ENCODE peak calls at places on chromosome 12, in seven cellular contexts. One of them, this sample, is unnamed.

GRCh38 chr12:52151859-52152783 is 39.7 kb downstream of the KRT80 start:
- DNase-seq in GM12878: no peak
- DNase-seq in SK-N-SH: peak; percentile 90
- DNase-seq in HepG2: no peak
- DNase-seq in HCT116: no peak
- DNase-seq in Panc1: no peak
- DNase-seq in K562: peak; percentile 89
- DNase-seq in this sample: peak; percentile 86

GRCh38 chr12:118188690-118189371 is 52.9 kb downstream of the PEBP1 start:
- DNase-seq in HepG2: no peak
- DNase-seq in GM12878: no peak
- DNase-seq in K562: no peak
- DNase-seq in SK-N-SH: peak; percentile 62
- DNase-seq in HCT116: no peak
- DNase-seq in Panc1: no peak
- DNase-seq in this sample: no peak

GRCh38 chr12:116123511-116124258 is 153.8 kb downstream of the MED13L start:
- DNase-seq in K562: peak; percentile 58
- DNase-seq in HCT116: no peak
- DNase-seq in HepG2: no peak
- DNase-seq in GM12878: no peak
- DNase-seq in SK-N-SH: peak; percentile 23
- DNase-seq in Panc1: no peak
- DNase-seq in this sample: no peak

GRCh38 chr12:64160021-64160717 is 61.9 kb downstream of the KICS2 start:
- DNase-seq in GM12878: no peak
- DNase-seq in HCT116: no peak
- DNase-seq in K562: no peak
- DNase-seq in HepG2: no peak
- DNase-seq in Panc1: no peak
- DNase-seq in SK-N-SH: no peak
- DNase-seq in this sample: no peak

GRCh38 chr12:65977384-65977783 is 153.1 kb downstream of the HMGA2 start:
- DNase-seq in HCT116: no peak
- DNase-seq in HepG2: no peak
- DNase-seq in K562: no peak
- DNase-seq in Panc1: no peak
- DNase-seq in SK-N-SH: no peak
- DNase-seq in GM12878: no peak
- DNase-seq in this sample: no peak

GRCh38 chr12:24393105-24393504 is 443.6 kb upstream of the SOX5 start:
- DNase-seq in HCT116: no peak
- DNase-seq in Panc1: no peak
- DNase-seq in HepG2: no peak
- DNase-seq in GM12878: no peak
- DNase-seq in SK-N-SH: no peak
- DNase-seq in K562: no peak
- DNase-seq in this sample: no peak

GRCh38 chr12:107231269-107231668 is 137.9 kb upstream of the CRY1 start:
- DNase-seq in HepG2: no peak
- DNase-seq in GM12878: no peak
- DNase-seq in K562: no peak
- DNase-seq in Panc1: no peak
- DNase-seq in HCT116: no peak
- DNase-seq in SK-N-SH: no peak
- DNase-seq in this sample: no peak

GRCh38 chr12:100372846-100373245 is 16.0 kb downstream of the SLC17A8 start:
- DNase-seq in Panc1: no peak
- DNase-seq in K562: no peak
- DNase-seq in HepG2: no peak
- DNase-seq in SK-N-SH: no peak
- DNase-seq in GM12878: no peak
- DNase-seq in HCT116: no peak
- DNase-seq in this sample: no peak

GRCh38 chr12:91817512-91817911 is 328.1 kb downstream of the BTG1 start:
- DNase-seq in GM12878: no peak
- DNase-seq in HCT116: no peak
- DNase-seq in Panc1: no peak
- DNase-seq in HepG2: no peak
- DNase-seq in SK-N-SH: no peak
- DNase-seq in K562: no peak
- DNase-seq in this sample: no peak

GRCh38 chr12:38155526-38156496 is 160.8 kb upstream of the ALG10B start:
- DNase-seq in K562: no peak
- DNase-seq in HepG2: no peak
- DNase-seq in Panc1: no peak
- DNase-seq in GM12878: no peak
- DNase-seq in HCT116: no peak
- DNase-seq in SK-N-SH: no peak
- DNase-seq in this sample: no peak

GRCh38 chr12:107400686-107401447 is 284.7 kb upstream of the PWP1 start:
- DNase-seq in HepG2: no peak
- DNase-seq in HCT116: no peak
- DNase-seq in K562: no peak
- DNase-seq in SK-N-SH: peak; percentile 54
- DNase-seq in Panc1: no peak
- DNase-seq in GM12878: no peak
- DNase-seq in this sample: no peak

GRCh38 chr12:51533799-51534198 is 57.2 kb upstream of the SCN8A start:
- DNase-seq in GM12878: no peak
- DNase-seq in SK-N-SH: no peak
- DNase-seq in HepG2: no peak
- DNase-seq in K562: no peak
- DNase-seq in HCT116: no peak
- DNase-seq in Panc1: no peak
- DNase-seq in this sample: no peak

GRCh38 chr12:613996-614726 is 49.1 kb downstream of the NINJ2 start:
- DNase-seq in SK-N-SH: peak; percentile 73
- DNase-seq in HepG2: peak; percentile 31
- DNase-seq in K562: no peak
- DNase-seq in GM12878: no peak
- DNase-seq in Panc1: no peak
- DNase-seq in HCT116: no peak
- DNase-seq in this sample: no peak

GRCh38 chr12:34625116-34625515 is 602.8 kb downstream of the ALG10 start:
- DNase-seq in SK-N-SH: no peak
- DNase-seq in HCT116: peak; percentile 7
- DNase-seq in GM12878: no peak
- DNase-seq in Panc1: peak; percentile 25
- DNase-seq in HepG2: peak; percentile 29
- DNase-seq in K562: no peak
- DNase-seq in this sample: no peak

GRCh38 chr12:113805201-113805600 is 160.9 kb downstream of the RBM19 start:
- DNase-seq in GM12878: no peak
- DNase-seq in SK-N-SH: peak; percentile 55
- DNase-seq in HCT116: no peak
- DNase-seq in HepG2: no peak
- DNase-seq in K562: no peak
- DNase-seq in Panc1: no peak
- DNase-seq in this sample: no peak

GRCh38 chr12:53221203-53222076 is 10.6 kb downstream of the RARG start:
- DNase-seq in SK-N-SH: peak; percentile 89
- DNase-seq in K562: peak; percentile 83
- DNase-seq in HepG2: peak; percentile 77
- DNase-seq in Panc1: no peak
- DNase-seq in HCT116: no peak
- DNase-seq in GM12878: no peak
- DNase-seq in this sample: peak; percentile 90

GRCh38 chr12:118979763-118980406 is 1.5 kb upstream of the SRRM4 start:
- DNase-seq in HCT116: peak; percentile 42
- DNase-seq in SK-N-SH: peak; percentile 73
- DNase-seq in Panc1: peak; percentile 20
- DNase-seq in HepG2: peak; percentile 56
- DNase-seq in GM12878: no peak
- DNase-seq in K562: peak; percentile 76
- DNase-seq in this sample: peak; percentile 39

GRCh38 chr12:88552672-88553079 is 27.6 kb downstream of the KITLG start:
- DNase-seq in K562: no peak
- DNase-seq in Panc1: peak; percentile 46
- DNase-seq in GM12878: no peak
- DNase-seq in HCT116: no peak
- DNase-seq in SK-N-SH: no peak
- DNase-seq in HepG2: peak; percentile 9
- DNase-seq in this sample: no peak

GRCh38 chr12:14880890-14881453 is 4.7 kb downstream of the MGP start:
- DNase-seq in K562: no peak
- DNase-seq in SK-N-SH: no peak
- DNase-seq in Panc1: no peak
- DNase-seq in HCT116: no peak
- DNase-seq in HepG2: no peak
- DNase-seq in GM12878: no peak
- DNase-seq in this sample: no peak

GRCh38 chr12:51381226-51382079 is 9.8 kb downstream of the GALNT6 start:
- DNase-seq in HCT116: no peak
- DNase-seq in GM12878: no peak
- DNase-seq in Panc1: no peak
- DNase-seq in K562: no peak
- DNase-seq in SK-N-SH: no peak
- DNase-seq in HepG2: no peak
- DNase-seq in this sample: no peak

GRCh38 chr12:62481843-62482540 is 15.4 kb downstream of the MON2 start:
- DNase-seq in HCT116: no peak
- DNase-seq in SK-N-SH: no peak
- DNase-seq in HepG2: no peak
- DNase-seq in Panc1: no peak
- DNase-seq in GM12878: no peak
- DNase-seq in K562: no peak
- DNase-seq in this sample: no peak

GRCh38 chr12:26187014-26187413 is 8.4 kb upstream of the SSPN start:
- DNase-seq in SK-N-SH: no peak
- DNase-seq in HCT116: no peak
- DNase-seq in Panc1: no peak
- DNase-seq in GM12878: no peak
- DNase-seq in K562: no peak
- DNase-seq in HepG2: no peak
- DNase-seq in this sample: no peak

GRCh38 chr12:19093218-19093617 is 36.3 kb upstream of the PLEKHA5 start:
- DNase-seq in K562: no peak
- DNase-seq in Panc1: no peak
- DNase-seq in HepG2: no peak
- DNase-seq in SK-N-SH: no peak
- DNase-seq in GM12878: no peak
- DNase-seq in HCT116: no peak
- DNase-seq in this sample: no peak

GRCh38 chr12:130351331-130351730 is 13.6 kb downstream of the PIWIL1 start:
- DNase-seq in K562: no peak
- DNase-seq in SK-N-SH: no peak
- DNase-seq in GM12878: no peak
- DNase-seq in HepG2: no peak
- DNase-seq in Panc1: no peak
- DNase-seq in HCT116: no peak
- DNase-seq in this sample: no peak

GRCh38 chr12:16606936-16607335 is 974 bp upstream of the LMO3 start:
- DNase-seq in SK-N-SH: no peak
- DNase-seq in HCT116: no peak
- DNase-seq in Panc1: no peak
- DNase-seq in HepG2: no peak
- DNase-seq in GM12878: no peak
- DNase-seq in K562: no peak
- DNase-seq in this sample: no peak

GRCh38 chr12:19461986-19462385 is 22.7 kb downstream of the AEBP2 start:
- DNase-seq in SK-N-SH: peak; percentile 22
- DNase-seq in GM12878: no peak
- DNase-seq in Panc1: no peak
- DNase-seq in HCT116: no peak
- DNase-seq in K562: no peak
- DNase-seq in HepG2: no peak
- DNase-seq in this sample: no peak

GRCh38 chr12:128388461-128388921 is 121.5 kb downstream of the TMEM132C start:
- DNase-seq in Panc1: no peak
- DNase-seq in HCT116: no peak
- DNase-seq in K562: no peak
- DNase-seq in HepG2: no peak
- DNase-seq in GM12878: no peak
- DNase-seq in SK-N-SH: no peak
- DNase-seq in this sample: no peak

GRCh38 chr12:22100952-22101748 is 55.1 kb downstream of the CMAS start:
- DNase-seq in GM12878: peak; percentile 13
- DNase-seq in K562: no peak
- DNase-seq in HepG2: peak; percentile 40
- DNase-seq in HCT116: peak; percentile 18
- DNase-seq in SK-N-SH: no peak
- DNase-seq in Panc1: peak; percentile 18
- DNase-seq in this sample: no peak

GRCh38 chr12:63301311-63301710 is 150.3 kb upstream of the AVPR1A start:
- DNase-seq in HepG2: no peak
- DNase-seq in HCT116: no peak
- DNase-seq in SK-N-SH: no peak
- DNase-seq in K562: no peak
- DNase-seq in GM12878: no peak
- DNase-seq in Panc1: no peak
- DNase-seq in this sample: no peak

GRCh38 chr12:10113085-10113484 is 14.3 kb upstream of the CLEC1A start:
- DNase-seq in K562: no peak
- DNase-seq in HCT116: no peak
- DNase-seq in HepG2: no peak
- DNase-seq in GM12878: no peak
- DNase-seq in SK-N-SH: no peak
- DNase-seq in Panc1: no peak
- DNase-seq in this sample: no peak

GRCh38 chr12:12837025-12837872 is 24.1 kb downstream of the DDX47 start:
- DNase-seq in Panc1: peak; percentile 71
- DNase-seq in HepG2: peak; percentile 37
- DNase-seq in HCT116: peak; percentile 67
- DNase-seq in GM12878: no peak
- DNase-seq in K562: peak; percentile 48
- DNase-seq in SK-N-SH: peak; percentile 66
- DNase-seq in this sample: peak; percentile 51
- TF ChIP-seq SIN3A in Panc1: no peak
- TF ChIP-seq SIN3A in HepG2: no peak
- TF ChIP-seq SIN3A in HCT116: no peak
- TF ChIP-seq SIN3A in GM12878: no peak
- TF ChIP-seq SIN3A in K562: no peak
- TF ChIP-seq SIN3A in SK-N-SH: no peak
- TF ChIP-seq SIN3A in this sample: no peak

GRCh38 chr12:3044141-3044630 is 33.0 kb upstream of the TSPAN9 start:
- DNase-seq in SK-N-SH: no peak
- DNase-seq in HepG2: no peak
- DNase-seq in HCT116: no peak
- DNase-seq in Panc1: no peak
- DNase-seq in K562: no peak
- DNase-seq in GM12878: no peak
- DNase-seq in this sample: no peak
- TF ChIP-seq SIN3A in SK-N-SH: no peak
- TF ChIP-seq SIN3A in HepG2: no peak
- TF ChIP-seq SIN3A in HCT116: no peak
- TF ChIP-seq SIN3A in Panc1: no peak
- TF ChIP-seq SIN3A in K562: no peak
- TF ChIP-seq SIN3A in GM12878: no peak
- TF ChIP-seq SIN3A in this sample: no peak

GRCh38 chr12:46260153-46260912 is 8.5 kb downstream of the SLC38A1 start:
- DNase-seq in Panc1: no peak
- DNase-seq in HCT116: no peak
- DNase-seq in HepG2: no peak
- DNase-seq in SK-N-SH: no peak
- DNase-seq in GM12878: no peak
- DNase-seq in K562: no peak
- DNase-seq in this sample: no peak
- TF ChIP-seq SIN3A in Panc1: no peak
- TF ChIP-seq SIN3A in HCT116: no peak
- TF ChIP-seq SIN3A in HepG2: no peak
- TF ChIP-seq SIN3A in SK-N-SH: no peak
- TF ChIP-seq SIN3A in GM12878: no peak
- TF ChIP-seq SIN3A in K562: no peak
- TF ChIP-seq SIN3A in this sample: no peak

GRCh38 chr12:82325540-82326336 is 32.4 kb downstream of the CCDC59 start:
- DNase-seq in K562: no peak
- DNase-seq in Panc1: no peak
- DNase-seq in GM12878: no peak
- DNase-seq in SK-N-SH: no peak
- DNase-seq in HepG2: no peak
- DNase-seq in HCT116: no peak
- DNase-seq in this sample: no peak
- TF ChIP-seq SIN3A in K562: no peak
- TF ChIP-seq SIN3A in Panc1: no peak
- TF ChIP-seq SIN3A in GM12878: no peak
- TF ChIP-seq SIN3A in SK-N-SH: no peak
- TF ChIP-seq SIN3A in HepG2: no peak
- TF ChIP-seq SIN3A in HCT116: no peak
- TF ChIP-seq SIN3A in this sample: no peak